ENCODE peak calls at places on chromosome 11, in seven cellular contexts. J, V, G, I, Z, R and P are unnamed samples. For H3K36me3, the result is how much of the 10 kb centered on the place peaks cover.

GRCh38 chr11:75275581-75275980 is 35.0 kb downstream of the TPBGL start:
- DNase-seq in Z (no peak), J (peak), V (no peak), G (no peak), R (no peak), I (peak), P (no peak)

GRCh38 chr11:72962084-72962483 is 147.9 kb downstream of the ATG16L2 start:
- DNase-seq in J (no peak), R (no peak), V (no peak), Z (peak), G (no peak), I (no peak), P (no peak)

GRCh38 chr11:123375832-123376231 is 54.2 kb upstream of the GRAMD1B start:
- DNase-seq in R (no peak), J (no peak), V (no peak), G (no peak), Z (no peak), I (no peak), P (no peak)

GRCh38 chr11:9565822-9566560 is 7.5 kb upstream of the WEE1 start:
- DNase-seq in J (peak), G (peak), I (no peak), R (peak), V (peak), Z (peak), P (peak)

GRCh38 chr11:44219830-44220778 is 89.8 kb downstream of the ALX4 start:
- DNase-seq in I (no peak), G (no peak), J (no peak), V (no peak), Z (peak), R (no peak), P (no peak)

GRCh38 chr11:108973402-108974119 is 308.7 kb downstream of the DDX10 start:
- DNase-seq in Z (peak), J (no peak), G (no peak), R (peak), I (no peak), V (peak), P (no peak)

GRCh38 chr11:118046964-118047700 is 29.7 kb upstream of the TMPRSS4 start:
- DNase-seq in R (no peak), Z (no peak), V (no peak), J (no peak), G (no peak), I (no peak), P (peak)

GRCh38 chr11:112632866-112633505 is 328.2 kb upstream of the NCAM1 start:
- DNase-seq in V (no peak), Z (peak), I (no peak), J (no peak), R (no peak), G (no peak), P (no peak)

GRCh38 chr11:66547662-66548009 is 933 bp downstream of the ACTN3 start:
- DNase-seq in G (no peak), V (no peak), J (no peak), Z (no peak), I (no peak), R (peak), P (no peak)

GRCh38 chr11:17525570-17525969 is 18.6 kb downstream of the USH1C start:
- DNase-seq in I (no peak), Z (no peak), V (no peak), G (no peak), R (peak), J (no peak), P (no peak)

GRCh38 chr11:93741882-93742226 is 382 bp downstream of the C11orf54 start:
- DNase-seq in I (peak), G (peak), V (no peak), J (no peak), R (peak), Z (peak), P (no peak)

GRCh38 chr11:120601566-120601965 is 90.0 kb downstream of the GRIK4 start:
- DNase-seq in J (no peak), V (no peak), G (no peak), I (no peak), Z (peak), R (peak), P (no peak)

GRCh38 chr11:11973866-11974265 is 34.6 kb downstream of the DKK3 start:
- DNase-seq in G (no peak), Z (no peak), V (no peak), R (peak), J (no peak), I (no peak), P (no peak)

GRCh38 chr11:57638005-57638760 is 11.5 kb downstream of the YPEL4 start:
- DNase-seq in G (peak), V (no peak), J (no peak), I (no peak), R (peak), Z (peak), P (peak)

GRCh38 chr11:111461460-111462240 is 50.5 kb downstream of the BTG4 start:
- DNase-seq in J (no peak), Z (no peak), G (no peak), V (no peak), R (no peak), I (no peak), P (no peak)

GRCh38 chr11:20249313-20249873 is 89.1 kb upstream of the DBX1 start:
- DNase-seq in Z (no peak), I (no peak), V (no peak), G (no peak), R (no peak), J (no peak), P (no peak)

GRCh38 chr11:3865388-3866193 is 10.1 kb downstream of the STIM1 start:
- DNase-seq in R (peak), I (no peak), Z (peak), G (no peak), V (peak), J (no peak), P (no peak)

GRCh38 chr11:45870706-45871105 is 14.7 kb upstream of the MAPK8IP1 start:
- DNase-seq in R (no peak), G (no peak), V (no peak), I (no peak), Z (no peak), J (no peak), P (no peak)
- H3K36me3 ChIP-seq in R (half or more), G (under half), V (under half), I (under half), Z (under half), J (half or more), P (half or more)

GRCh38 chr11:91158901-91159537 is 936.2 kb upstream of the CHORDC1 start:
- DNase-seq in J (no peak), R (no peak), G (no peak), I (no peak), Z (no peak), V (peak), P (no peak)

GRCh38 chr11:91163619-91164451 is 941.0 kb upstream of the CHORDC1 start:
- DNase-seq in G (no peak), Z (no peak), I (no peak), J (no peak), V (peak), R (no peak), P (no peak)

GRCh38 chr11:91156041-91156440 is 933.2 kb upstream of the CHORDC1 start:
- DNase-seq in Z (no peak), J (no peak), V (no peak), I (no peak), R (no peak), G (no peak), P (no peak)

GRCh38 chr11:91160661-91161060 is 937.8 kb upstream of the CHORDC1 start:
- DNase-seq in V (no peak), Z (no peak), I (no peak), J (no peak), G (no peak), R (no peak), P (no peak)

DNA sequence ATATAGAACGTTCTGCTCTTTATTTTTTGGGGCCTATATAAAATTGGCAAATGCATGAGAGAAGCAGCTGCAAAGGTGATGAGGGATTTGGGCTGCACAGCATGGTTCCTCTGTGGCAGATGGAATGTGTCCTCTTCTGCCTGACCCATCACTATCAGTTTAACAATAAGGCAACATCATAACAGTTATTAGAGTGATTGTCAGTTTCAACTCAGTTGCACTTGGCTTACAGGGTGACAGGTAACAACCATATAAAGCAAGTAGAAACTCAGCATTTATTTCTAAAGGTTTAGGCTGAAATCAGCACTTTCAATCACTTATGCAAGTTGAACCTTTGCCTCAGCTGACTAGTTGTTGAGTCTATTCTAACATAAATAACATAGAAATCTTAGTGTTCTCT is 935.4 kb upstream of the CHORDC1 start:
- DNase-seq in R (no peak), Z (no peak), V (no peak), G (no peak), J (no peak), I (no peak), P (no peak)
- H3K27ac ChIP-seq in R (no peak), Z (no peak), V (no peak), G (no peak), J (no peak), I (no peak), P (no peak)

GRCh38 chr11:33059331-33060007 is 20.1 kb downstream of the TCP11L1 start:
- DNase-seq in R (no peak), Z (no peak), V (no peak), G (no peak), J (no peak), I (no peak), P (no peak)
- H3K36me3 ChIP-seq in R (under half), Z (under half), V (under half), G (under half), J (half or more), I (under half), P (half or more)

DNA sequence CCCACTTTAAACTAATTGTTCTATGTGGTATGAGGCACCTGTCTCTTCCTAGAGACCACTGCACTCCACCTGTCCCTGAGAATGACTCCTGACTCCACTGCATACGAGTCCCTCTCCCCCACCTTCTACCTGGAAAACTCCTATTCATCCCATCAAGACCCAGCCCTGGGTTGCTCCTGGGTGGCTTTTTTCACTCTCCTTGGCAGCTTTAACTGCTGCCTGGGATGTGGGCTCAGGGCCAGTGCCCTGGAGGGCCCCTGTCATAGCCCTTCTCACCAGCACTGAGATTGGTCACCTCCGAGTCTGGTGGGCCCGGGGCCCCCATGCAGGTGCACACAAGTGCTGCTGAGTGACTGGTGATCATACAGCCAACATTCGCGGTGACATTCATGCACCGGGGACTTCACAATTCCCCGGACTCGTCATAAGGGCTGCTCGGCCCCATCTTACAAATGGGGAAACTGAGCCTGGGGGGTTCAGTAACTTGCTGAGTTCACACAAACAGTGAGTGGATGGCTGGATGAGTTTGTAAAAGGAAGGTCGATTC is 25.9 kb upstream of the TOLLIP start:
- DNase-seq in G (no peak), J (no peak), Z (no peak), I (no peak), V (no peak), R (no peak), P (no peak)
- H3K27ac ChIP-seq in G (no peak), J (no peak), Z (peak), I (no peak), V (no peak), R (no peak), P (no peak)

DNA sequence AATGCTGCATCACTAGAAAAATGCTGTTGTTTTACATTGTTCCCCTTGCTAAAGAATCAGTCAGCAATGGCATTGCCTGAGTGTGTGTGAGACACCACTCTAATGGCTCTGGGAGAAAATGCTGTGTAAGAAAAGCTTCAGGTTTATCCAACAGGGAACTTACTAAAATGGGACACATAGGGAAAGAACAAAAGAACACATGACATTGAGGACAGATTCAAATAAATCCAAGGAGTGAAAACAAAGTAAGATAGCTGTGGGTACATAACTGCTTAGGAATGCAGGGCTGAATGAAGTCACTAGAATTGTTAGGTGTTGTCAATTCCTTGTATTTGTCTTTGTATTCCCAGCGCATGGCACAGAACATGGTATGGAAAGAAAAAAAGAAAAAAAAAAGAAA is 24.2 kb downstream of the BLID start:
- DNase-seq in G (no peak), V (no peak), R (no peak), J (no peak), I (no peak), Z (peak), P (no peak)
- H3K36me3 ChIP-seq in G (under half), V (under half), R (half or more), J (under half), I (under half), Z (half or more), P (under half)

GRCh38 chr11:113675565-113675964 is 30.5 kb downstream of the TMPRSS5 start:
- DNase-seq in R (no peak), J (no peak), G (no peak), Z (peak), I (no peak), V (no peak), P (no peak)
- H3K27ac ChIP-seq in R (peak), J (no peak), G (no peak), Z (peak), I (peak), V (no peak), P (no peak)

GRCh38 chr11:48150213-48150612 is 66.4 kb upstream of the OR4B1 start:
- DNase-seq in I (no peak), R (no peak), V (no peak), J (no peak), Z (peak), G (no peak), P (no peak)

GRCh38 chr11:48142886-48143285 is 73.7 kb upstream of the OR4B1 start:
- DNase-seq in R (no peak), V (no peak), G (no peak), J (no peak), Z (no peak), I (no peak), P (no peak)

GRCh38 chr11:48154162-48154561 is 62.4 kb upstream of the OR4B1 start:
- DNase-seq in R (peak), V (no peak), Z (peak), G (no peak), J (no peak), I (no peak), P (no peak)

DNA sequence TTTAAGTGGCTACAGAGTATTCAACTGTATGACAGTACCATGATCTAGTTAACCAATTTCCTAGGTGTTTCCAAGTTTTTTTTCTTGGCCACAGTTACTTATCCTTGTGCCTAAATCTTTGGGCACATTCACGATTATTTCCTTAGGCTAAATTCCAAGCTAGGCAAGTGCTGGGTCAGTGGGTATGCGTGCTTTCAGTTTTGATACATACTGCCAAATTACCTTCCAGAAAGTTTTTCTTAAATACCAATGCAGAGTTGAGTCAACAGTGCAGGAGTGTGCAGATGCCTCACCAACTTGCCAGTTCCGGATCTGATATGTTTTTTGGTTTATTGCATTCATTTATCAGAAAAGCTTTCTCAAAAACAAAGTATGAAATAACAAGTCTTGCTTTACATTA is 67.9 kb upstream of the OR4B1 start:
- DNase-seq in I (no peak), R (no peak), Z (no peak), G (no peak), J (no peak), V (peak), P (no peak)
- H3K36me3 ChIP-seq in I (under half), R (under half), Z (under half), G (under half), J (half or more), V (under half), P (under half)

DNA sequence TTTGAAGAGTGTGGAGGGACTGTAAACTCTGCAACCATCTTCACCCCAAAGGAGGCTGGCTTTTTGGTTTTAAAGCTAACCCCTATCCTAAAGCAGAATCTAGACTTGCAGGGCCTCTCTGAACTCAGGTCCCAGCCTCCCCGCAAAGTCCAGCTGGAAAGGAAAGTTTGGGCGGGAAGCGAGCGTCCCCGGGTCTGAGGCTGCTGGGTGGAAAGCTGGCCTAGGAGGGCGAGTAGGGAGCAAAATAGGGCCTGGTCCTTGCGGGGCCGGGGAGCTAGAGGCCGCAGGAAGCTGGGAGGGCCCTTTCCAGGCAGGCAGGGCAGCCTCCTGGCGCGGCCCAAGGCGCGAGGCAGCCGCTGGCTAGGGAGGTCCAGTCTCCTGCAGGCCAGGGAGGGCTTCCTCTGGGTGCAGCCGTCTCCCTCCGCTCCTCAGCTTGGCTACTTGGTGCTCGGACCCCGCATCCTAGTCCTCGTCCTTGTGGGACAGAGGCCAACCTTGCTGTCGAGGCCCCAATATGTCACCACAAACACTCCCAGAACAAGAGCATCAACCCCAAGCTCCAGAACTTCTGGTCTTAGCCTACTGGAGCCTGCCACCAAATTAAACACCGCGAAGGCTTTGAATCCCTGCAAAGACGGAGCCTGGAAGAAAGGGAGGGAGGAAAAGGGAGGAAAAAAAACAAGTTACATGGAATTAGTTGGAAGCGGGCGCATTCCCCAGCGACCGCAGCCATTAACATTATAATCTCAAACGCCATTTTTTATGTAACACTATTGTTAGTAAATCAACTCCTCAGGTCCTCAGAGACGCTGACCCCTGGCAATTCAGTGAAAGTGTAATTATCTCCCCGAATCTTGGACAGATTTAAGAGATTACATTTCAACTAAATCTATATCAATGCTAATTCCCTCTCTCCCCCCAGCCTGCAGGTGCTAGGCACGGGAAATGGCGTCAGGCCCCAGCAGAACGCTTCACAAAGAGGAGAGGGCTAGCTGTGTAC is 12.6 kb upstream of the PAX6 start:
- DNase-seq in J (no peak), R (peak), I (no peak), G (no peak), Z (no peak), V (no peak), P (no peak)
- H3K27ac ChIP-seq in J (no peak), R (no peak), I (no peak), G (no peak), Z (no peak), V (no peak), P (no peak)

GRCh38 chr11:77617892-77618291 is 19.7 kb downstream of the CLNS1A start:
- DNase-seq in R (no peak), Z (peak), V (no peak), I (no peak), G (no peak), J (no peak), P (no peak)
- H3K36me3 ChIP-seq in R (under half), Z (under half), V (under half), I (under half), G (under half), J (half or more), P (half or more)